ENCODE peak calls at places on chromosome 12, in five cellular contexts. T is upper lobe of right lung, K is GM23248, Y is lower lobe of right lung, Z is stomach. J is an unnamed sample.

GRCh38 chr12:112908548-112908947 is 1.8 kb downstream of the OAS1 start:
- DNase-seq in T (no peak), K (peak; percentile 10), Y (no peak), Z (no peak), J (no peak)

GRCh38 chr12:108495054-108495453 is 20.0 kb upstream of the FICD start:
- DNase-seq in T (no peak), K (peak; percentile 55), Y (no peak), Z (no peak), J (no peak)

GRCh38 chr12:106179086-106179485 is 40.3 kb upstream of the NUAK1 start:
- DNase-seq in T (no peak), K (no peak), Y (no peak), Z (no peak), J (no peak)

GRCh38 chr12:46908236-46908935 is 82.6 kb upstream of the SLC38A4 start:
- DNase-seq in T (no peak), K (peak; percentile 74), Y (no peak), Z (no peak), J (no peak)

GRCh38 chr12:53145861-53146260 is 34.7 kb upstream of the ZNF740 start:
- DNase-seq in T (no peak), K (no peak), Y (no peak), Z (no peak), J (no peak)

GRCh38 chr12:105214141-105214540 is 21.8 kb downstream of the APPL2 start:
- DNase-seq in T (no peak), K (peak; percentile 91), Y (no peak), Z (no peak), J (no peak)

GRCh38 chr12:50425859-50426258 is 25.2 kb downstream of the LARP4 start:
- DNase-seq in T (no peak), K (no peak), Y (no peak), Z (no peak), J (no peak)

GRCh38 chr12:51389302-51389999 is 1.8 kb downstream of the GALNT6 start:
- DNase-seq in T (no peak), K (peak; percentile 75), Y (no peak), Z (peak; percentile 58), J (no peak)

GRCh38 chr12:85627584-85627983 is 208.6 kb downstream of the RASSF9 start:
- DNase-seq in T (no peak), K (peak; percentile 80), Y (no peak), Z (no peak), J (no peak)

GRCh38 chr12:121428883-121429282 is 29.0 kb downstream of the RNF34 start:
- DNase-seq in T (no peak), K (no peak), Y (no peak), Z (no peak), J (no peak)

GRCh38 chr12:121424632-121424992 is 24.7 kb downstream of the RNF34 start:
- DNase-seq in T (no peak), K (no peak), Y (no peak), Z (no peak), J (no peak)

GRCh38 chr12:121423682-121424631 is 24.0 kb downstream of the RNF34 start:
- DNase-seq in T (no peak), K (peak; percentile 26), Y (no peak), Z (no peak), J (no peak)

GRCh38 chr12:121430821-121431415 is 31.0 kb downstream of the RNF34 start:
- DNase-seq in T (no peak), K (no peak), Y (no peak), Z (no peak), J (no peak)

GRCh38 chr12:121427556-121428055 is 27.7 kb downstream of the RNF34 start:
- DNase-seq in T (no peak), K (no peak), Y (no peak), Z (no peak), J (no peak)
- H3K36me3 ChIP-seq in T (peaks cover 96% of the 10 kb centered on the region), K (peaks cover 52% of the 10 kb centered on the region), Y (peaks cover 100% of the 10 kb centered on the region), Z (peaks cover 100% of the 10 kb centered on the region), J (peaks cover 10% of the 10 kb centered on the region)

GRCh38 chr12:123936956-123937706 is 35.5 kb downstream of the CCDC92 start:
- DNase-seq in T (peak; percentile 59), K (no peak), Y (no peak), Z (no peak), J (no peak)
- H3K36me3 ChIP-seq in T (peaks cover 27% of the 10 kb centered on the region), K (peaks cover 11% of the 10 kb centered on the region), Y (peaks cover 33% of the 10 kb centered on the region), Z (peaks cover 54% of the 10 kb centered on the region), J (no peaks in the 10 kb centered on the region)

GRCh38 chr12:131764738-131765137 is 53.8 kb downstream of the SFSWAP start:
- DNase-seq in T (no peak), K (peak; percentile 38), Y (no peak), Z (no peak), J (no peak)
- H3K36me3 ChIP-seq in T (peaks cover 89% of the 10 kb centered on the region), K (peaks cover 35% of the 10 kb centered on the region), Y (peaks cover 99% of the 10 kb centered on the region), Z (peaks cover 94% of the 10 kb centered on the region), J (peaks cover 40% of the 10 kb centered on the region)

DNA sequence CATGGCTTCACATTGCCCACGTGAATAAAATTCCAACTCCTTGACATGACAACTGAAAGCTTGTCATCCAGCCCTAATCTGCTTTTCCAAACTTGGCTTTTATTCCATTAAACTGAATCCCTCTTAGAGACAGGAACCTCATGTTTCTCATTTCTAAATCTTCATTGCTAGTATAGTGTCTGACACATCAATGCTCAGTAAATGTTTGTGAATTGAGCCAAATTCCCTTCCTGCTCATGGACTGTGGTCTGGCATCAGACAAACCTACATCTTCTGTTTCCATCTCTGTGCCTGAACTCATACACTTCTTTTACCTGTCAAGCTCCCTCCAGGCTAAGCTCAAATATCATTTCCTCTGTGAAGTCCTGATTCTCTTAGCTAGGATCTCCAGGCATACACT is 4.3 kb upstream of the FKBP11 start:
- DNase-seq in T (no peak), K (no peak), Y (no peak), Z (no peak), J (no peak)
- H3K36me3 ChIP-seq in T (peaks cover 38% of the 10 kb centered on the region), K (peaks cover 20% of the 10 kb centered on the region), Y (peaks cover 61% of the 10 kb centered on the region), Z (peaks cover 53% of the 10 kb centered on the region), J (no peaks in the 10 kb centered on the region)